ENCODE peak calls at places on chromosomes 3 and 15, in five cellular contexts. V is mesenchymal stem cell, H is uterus, G is GM12878, U is neural progenitor cell. Y is an unnamed sample.
A peak's percentile ranks its signal among the peaks of the same experiment; 100 is the strongest.

GRCh38 chr3:156605686-156606605 is 51.0 kb upstream of the SSR3 start:
- DNase-seq in V (peak; percentile 88), G (no peak), H (peak; percentile 36), U (peak; percentile 77), Y (peak; percentile 86)

GRCh38 chr3:57500506-57500905 is 43.6 kb downstream of the DNAH12 start:
- DNase-seq in U (no peak), V (no peak), G (no peak), H (no peak), Y (no peak)

GRCh38 chr3:45110185-45110833 is 35.9 kb downstream of the CDCP1 start:
- DNase-seq in V (peak; percentile 81), H (no peak), U (no peak), G (no peak), Y (no peak)

GRCh38 chr3:188558343-188559068 is 404.5 kb downstream of the LPP start:
- DNase-seq in V (no peak), H (no peak), G (no peak), U (no peak), Y (no peak)

GRCh38 chr15:45535486-45536042 is 13.0 kb upstream of the SLC30A4 start:
- DNase-seq in H (no peak), U (no peak), V (no peak), G (no peak), Y (no peak)

GRCh38 chr15:46900992-46901391 is 816.3 kb upstream of the SEMA6D start:
- DNase-seq in H (no peak), U (no peak), V (peak; percentile 14), G (no peak), Y (no peak)

GRCh38 chr3:31077826-31078225 is 183.4 kb upstream of the GADL1 start:
- DNase-seq in H (no peak), U (no peak), G (no peak), V (peak; percentile 28), Y (no peak)

GRCh38 chr3:189401196-189401595 is 229.4 kb downstream of the TPRG1 start:
- DNase-seq in V (no peak), U (no peak), G (no peak), H (no peak), Y (no peak)

GRCh38 chr3:51620543-51620942 is 50.5 kb upstream of the TEX264 start:
- DNase-seq in G (no peak), U (no peak), H (no peak), V (peak; percentile 63), Y (no peak)

GRCh38 chr15:74725845-74726773 is 781 bp upstream of the CYP1A1 start:
- DNase-seq in U (peak; percentile 79), G (no peak), V (peak; percentile 60), H (peak; percentile 28), Y (peak; percentile 74)

GRCh38 chr3:7854721-7855120 is 646.9 kb upstream of the LMCD1 start:
- DNase-seq in U (no peak), V (no peak), G (no peak), H (no peak), Y (no peak)

GRCh38 chr3:46112296-46112695 is 85.0 kb upstream of the XCR1 start:
- DNase-seq in G (no peak), V (no peak), U (no peak), H (no peak), Y (no peak)

GRCh38 chr3:13420817-13421755 is 964 bp upstream of the NUP210 start:
- DNase-seq in V (no peak), U (no peak), G (peak; percentile 57), H (no peak), Y (peak; percentile 74)

GRCh38 chr15:49645937-49646336 is 25.1 kb downstream of the DTWD1 start:
- DNase-seq in V (peak; percentile 35), H (peak; percentile 37), G (no peak), U (no peak), Y (no peak)
- H3K27ac ChIP-seq in V (peak overlapping the region; percentile 50), H (peak overlapping the region; percentile 71), G (no peak overlapping the region), U (no peak overlapping the region), Y (no peak overlapping the region)

DNA sequence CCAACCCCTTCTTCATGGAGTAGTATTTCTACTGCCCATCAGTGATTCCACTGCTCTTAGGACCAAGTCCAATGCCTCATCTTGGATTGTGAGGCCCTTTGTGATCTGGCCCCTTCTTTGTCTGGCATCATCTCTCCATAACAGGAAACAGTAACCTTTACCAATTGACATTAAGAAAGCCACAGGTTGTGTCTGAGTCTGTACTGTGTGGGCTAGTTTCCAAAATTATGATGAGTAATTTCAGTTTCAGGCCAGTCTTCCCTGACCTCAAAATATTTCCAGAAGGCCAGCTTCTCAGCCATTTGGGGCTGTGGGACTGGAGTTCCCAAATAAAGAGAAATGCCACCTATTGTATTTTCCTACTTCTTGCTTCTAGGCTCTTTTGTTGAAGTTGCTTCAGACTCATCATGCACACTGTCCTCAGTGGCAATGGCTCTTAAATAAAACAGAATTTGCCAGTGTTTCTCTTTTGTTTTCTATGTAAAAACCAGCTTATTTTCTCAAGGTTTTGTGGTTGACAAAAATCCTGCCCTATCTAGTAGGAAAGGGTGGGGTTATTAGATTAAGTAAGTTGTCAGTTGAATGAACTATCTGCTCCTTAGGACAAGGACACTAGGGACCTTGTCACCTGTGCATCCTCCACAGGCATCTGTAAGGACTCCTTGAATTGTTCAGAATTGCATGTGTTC is 47.0 kb upstream of the ACKR4 start:
- DNase-seq in U (no peak), H (no peak), V (peak; percentile 20), G (peak; percentile 9), Y (no peak)
- H3K27ac ChIP-seq in U (no peak overlapping the region), H (peak overlapping the region; percentile 35), V (no peak overlapping the region), G (no peak overlapping the region), Y (no peak overlapping the region)

GRCh38 chr15:65730560-65731172 is 61.4 kb downstream of the DENND4A start:
- DNase-seq in H (no peak), G (no peak), V (peak; percentile 17), U (no peak), Y (no peak)
- H3K27ac ChIP-seq in H (no peak overlapping the region), G (no peak overlapping the region), V (no peak overlapping the region), U (no peak overlapping the region), Y (no peak overlapping the region)

GRCh38 chr3:37945803-37946530 is 44.6 kb upstream of the VILL start:
- DNase-seq in G (no peak), U (no peak), V (peak; percentile 82), H (no peak), Y (no peak)
- H3K27ac ChIP-seq in G (no peak overlapping the region), U (no peak overlapping the region), V (peak overlapping the region; percentile 64), H (peak overlapping the region; percentile 78), Y (peak overlapping the region; percentile 58)

GRCh38 chr3:107813066-107813465 is 277.8 kb downstream of the CD47 start:
- DNase-seq in H (no peak), V (no peak), G (no peak), U (no peak), Y (no peak)

GRCh38 chr3:107806021-107806420 is 283.3 kb downstream of the BBX start:
- DNase-seq in H (no peak), G (no peak), U (no peak), V (no peak), Y (no peak)

GRCh38 chr3:107816082-107816481 is 274.7 kb downstream of the CD47 start:
- DNase-seq in H (peak; percentile 22), V (no peak), U (no peak), G (no peak), Y (no peak)

DNA sequence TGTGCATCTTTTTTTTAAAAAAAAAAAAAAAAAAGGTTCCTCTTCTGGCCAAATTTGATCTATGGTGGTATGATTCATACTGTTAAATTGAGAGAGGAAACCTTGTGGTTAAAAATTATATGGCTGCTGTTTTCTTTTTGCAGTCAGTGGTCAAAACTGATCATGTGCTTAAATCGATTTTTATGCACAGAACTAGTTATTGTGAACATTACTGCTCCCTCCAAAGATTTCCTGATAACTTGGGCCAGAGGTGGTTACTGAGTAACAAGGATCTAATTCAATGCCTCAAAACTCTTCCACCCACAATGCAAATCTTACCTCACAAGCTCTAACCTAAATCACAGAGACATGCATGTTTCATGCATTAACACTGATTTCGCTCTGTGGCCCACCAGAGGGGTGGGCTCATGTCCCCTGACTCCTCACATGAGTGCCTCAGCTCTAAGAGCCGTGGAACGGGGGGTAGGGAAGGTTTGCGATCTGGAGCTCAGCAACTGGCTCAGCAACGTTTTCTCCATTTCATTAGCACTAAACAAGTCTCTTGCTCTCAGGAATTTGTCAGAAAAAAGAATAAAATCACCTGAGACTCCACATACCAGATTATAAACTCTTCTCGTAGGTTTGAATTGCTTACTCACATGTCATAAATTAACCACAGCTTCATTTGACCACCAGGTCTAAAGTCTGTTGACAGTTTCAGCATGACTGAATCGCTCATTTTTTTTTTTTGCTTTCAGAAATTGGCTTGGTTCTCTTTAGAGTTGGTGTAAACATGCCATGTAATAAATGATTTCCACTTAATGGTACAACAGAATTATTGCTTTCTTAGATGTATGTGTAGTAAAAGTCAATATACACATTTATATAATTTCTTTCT is 280.4 kb downstream of the CD47 start:
- DNase-seq in U (no peak), H (no peak), G (peak; percentile 8), V (no peak), Y (no peak)
- H3K27ac ChIP-seq in U (peak overlapping the region; percentile 21), H (no peak overlapping the region), G (no peak overlapping the region), V (peak overlapping the region; percentile 76), Y (no peak overlapping the region)